ENCODE peak calls at places on chromosome X, in nine cellular contexts. F is T-helper 17 cell, S is non-pigmented ciliary epithelial cell, Q is HEK293T, Z is suprapubic skin, H is HFF-Myc, B is breast epithelium, D is IMR-90, P is amygdala. E is an unnamed sample.

GRCh38 chrX:136953867-136954787 is 73.6 kb upstream of the RBMX start:
- DNase-seq in B (peak), Q (peak), S (peak), Z (no peak), F (peak), D (peak), H (peak), P (peak), E (no peak)

GRCh38 chrX:44922980-44923379 is 50.0 kb downstream of the KDM6A start:
- DNase-seq in H (no peak), P (no peak), B (no peak), F (no peak), S (no peak), Q (no peak), Z (no peak), D (no peak), E (no peak)

GRCh38 chrX:107715331-107716044 is 60.1 kb downstream of the TSC22D3 start:
- DNase-seq in Q (no peak), P (no peak), Z (no peak), D (peak), B (no peak), F (no peak), S (no peak), H (no peak), E (no peak)

GRCh38 chrX:27276751-27277150 is 186.4 kb downstream of the PPP4R3C start:
- DNase-seq in F (no peak), Z (no peak), P (no peak), Q (no peak), H (no peak), D (no peak), S (no peak), B (no peak), E (no peak)

GRCh38 chrX:2863646-2864045 is 34.9 kb downstream of the GYG2 start:
- DNase-seq in D (peak), F (no peak), Q (no peak), P (no peak), H (no peak), S (no peak), B (no peak), Z (no peak), E (no peak)

GRCh38 chrX:10512258-10512657 is 108.1 kb downstream of the MID1 start:
- DNase-seq in B (no peak), Q (no peak), Z (no peak), F (no peak), D (peak), P (no peak), S (no peak), H (no peak), E (no peak)

GRCh38 chrX:129000018-129000417 is 523.3 kb downstream of the SMARCA1 start:
- DNase-seq in Z (no peak), S (no peak), H (no peak), P (no peak), D (no peak), F (no peak), B (no peak), Q (no peak), E (no peak)

GRCh38 chrX:122565952-122566351 is 618.1 kb upstream of the GRIA3 start:
- DNase-seq in H (peak), S (peak), F (no peak), Z (no peak), B (no peak), Q (no peak), P (no peak), D (peak), E (no peak)

GRCh38 chrX:133676344-133677122 is 261.2 kb upstream of the GPC4 start:
- DNase-seq in B (no peak), Z (no peak), P (no peak), S (no peak), Q (no peak), H (no peak), D (no peak), F (no peak), E (no peak)

GRCh38 chrX:140190441-140191108 is 225.3 kb upstream of the CXorf66 start:
- DNase-seq in P (no peak), H (no peak), F (no peak), B (no peak), S (no peak), Z (no peak), D (no peak), Q (no peak), E (no peak)

GRCh38 chrX:124212622-124213021 is 119.8 kb upstream of the TEX13D start:
- DNase-seq in D (no peak), P (no peak), F (no peak), Z (no peak), B (no peak), Q (no peak), H (no peak), S (no peak), E (no peak)

GRCh38 chrX:103608305-103608963 is 671 bp downstream of the TCEAL3 start:
- DNase-seq in S (no peak), F (no peak), P (no peak), Q (no peak), B (no peak), H (no peak), D (no peak), Z (no peak), E (peak)

GRCh38 chrX:110293658-110294453 is 24.0 kb downstream of the AMMECR1 start:
- DNase-seq in P (no peak), H (no peak), Q (no peak), F (no peak), B (no peak), S (no peak), D (peak), Z (no peak), E (no peak)

GRCh38 chrX:39974228-39974627 is 123.5 kb downstream of the BCOR start:
- DNase-seq in H (no peak), P (no peak), Q (no peak), F (no peak), S (no peak), Z (no peak), D (no peak), B (no peak), E (no peak)

GRCh38 chrX:9829308-9830267 is 43.4 kb downstream of the SHROOM2 start:
- DNase-seq in S (peak), H (no peak), F (no peak), P (no peak), B (peak), D (peak), Q (no peak), Z (no peak), E (no peak)

GRCh38 chrX:70264784-70265183 is 3.4 kb upstream of the ARR3 start:
- DNase-seq in H (no peak), Z (no peak), Q (no peak), P (no peak), D (no peak), S (no peak), B (no peak), F (no peak), E (no peak)

GRCh38 chrX:71095033-71095432 is 618 bp upstream of the FOXO4 start:
- DNase-seq in S (no peak), Q (no peak), F (no peak), B (no peak), P (no peak), D (no peak), H (no peak), Z (no peak), E (no peak)

GRCh38 chrX:115177941-115178340 is 11.3 kb upstream of the RBMXL3 start:
- DNase-seq in Q (no peak), S (peak), H (no peak), P (no peak), Z (no peak), F (no peak), B (no peak), D (peak), E (no peak)

GRCh38 chrX:17405225-17405969 is 30.4 kb downstream of the NHS start:
- DNase-seq in F (no peak), P (no peak), S (no peak), D (peak), Q (no peak), H (no peak), B (no peak), Z (no peak), E (no peak)

GRCh38 chrX:101685923-101686322 is 26.3 kb upstream of the ARMCX2 start:
- DNase-seq in Q (no peak), P (no peak), B (no peak), S (no peak), F (no peak), H (no peak), Z (no peak), D (no peak), E (no peak)

GRCh38 chrX:21806691-21807090 is 32.7 kb upstream of the MBTPS2 start:
- DNase-seq in F (no peak), Q (no peak), H (no peak), D (peak), P (no peak), S (no peak), Z (no peak), B (no peak), E (no peak)

GRCh38 chrX:107562482-107562881 is 65.8 kb upstream of the PRPS1 start:
- DNase-seq in H (no peak), D (peak), Q (no peak), P (no peak), Z (no peak), F (no peak), B (no peak), S (peak), E (no peak)

E was measured in upper lobe of left lung.